ENCODE peak calls at places on chromosome 17, in seven cellular contexts. One of them, this sample, is unnamed.

GRCh38 chr17:81923302-81924260 is 4.0 kb downstream of the MAFG start:
- DNase-seq in dorsolateral prefrontal cortex: peak; percentile 56
- DNase-seq in psoas muscle: peak; percentile 89
- DNase-seq in IMR-90: peak; percentile 72
- DNase-seq in fibroblast of pulmonary artery: peak; percentile 85
- DNase-seq in left lung: peak; percentile 87
- DNase-seq in fibroblast of the aortic adventitia: peak; percentile 87
- DNase-seq in this sample: peak; percentile 71

GRCh38 chr17:44309472-44309871 is 1.1 kb downstream of the RUNDC3A start:
- DNase-seq in IMR-90: no peak
- DNase-seq in fibroblast of the aortic adventitia: no peak
- DNase-seq in fibroblast of pulmonary artery: no peak
- DNase-seq in dorsolateral prefrontal cortex: no peak
- DNase-seq in left lung: no peak
- DNase-seq in psoas muscle: no peak
- DNase-seq in this sample: no peak

GRCh38 chr17:46822388-46822921 is 4.0 kb upstream of the WNT3 start:
- DNase-seq in psoas muscle: peak; percentile 38
- DNase-seq in IMR-90: no peak
- DNase-seq in dorsolateral prefrontal cortex: no peak
- DNase-seq in left lung: no peak
- DNase-seq in fibroblast of pulmonary artery: no peak
- DNase-seq in fibroblast of the aortic adventitia: no peak
- DNase-seq in this sample: no peak

GRCh38 chr17:48155889-48156670 is 48.5 kb downstream of the SNX11 start:
- DNase-seq in left lung: no peak
- DNase-seq in dorsolateral prefrontal cortex: no peak
- DNase-seq in psoas muscle: no peak
- DNase-seq in fibroblast of pulmonary artery: no peak
- DNase-seq in IMR-90: no peak
- DNase-seq in fibroblast of the aortic adventitia: no peak
- DNase-seq in this sample: no peak

GRCh38 chr17:63658366-63658765 is 36.1 kb downstream of the MAP3K3 start:
- DNase-seq in fibroblast of the aortic adventitia: no peak
- DNase-seq in psoas muscle: no peak
- DNase-seq in dorsolateral prefrontal cortex: no peak
- DNase-seq in left lung: no peak
- DNase-seq in IMR-90: no peak
- DNase-seq in fibroblast of pulmonary artery: peak; percentile 17
- DNase-seq in this sample: no peak

GRCh38 chr17:70365098-70365583 is 195.8 kb downstream of the KCNJ2 start:
- DNase-seq in psoas muscle: no peak
- DNase-seq in fibroblast of the aortic adventitia: peak; percentile 11
- DNase-seq in IMR-90: peak; percentile 78
- DNase-seq in dorsolateral prefrontal cortex: no peak
- DNase-seq in fibroblast of pulmonary artery: peak; percentile 11
- DNase-seq in left lung: no peak
- DNase-seq in this sample: no peak

GRCh38 chr17:20127660-20128413 is 118.7 kb downstream of the SPECC1 start:
- DNase-seq in IMR-90: peak; percentile 94
- DNase-seq in dorsolateral prefrontal cortex: no peak
- DNase-seq in left lung: no peak
- DNase-seq in psoas muscle: no peak
- DNase-seq in fibroblast of the aortic adventitia: no peak
- DNase-seq in fibroblast of pulmonary artery: peak; percentile 11
- DNase-seq in this sample: no peak

GRCh38 chr17:16288860-16289571 is 64.3 kb downstream of the CENPV start:
- DNase-seq in fibroblast of pulmonary artery: no peak
- DNase-seq in left lung: no peak
- DNase-seq in IMR-90: peak; percentile 53
- DNase-seq in psoas muscle: no peak
- DNase-seq in fibroblast of the aortic adventitia: peak; percentile 52
- DNase-seq in dorsolateral prefrontal cortex: peak; percentile 22
- DNase-seq in this sample: no peak

GRCh38 chr17:37117743-37118142 is 169.0 kb downstream of the AATF start:
- DNase-seq in IMR-90: no peak
- DNase-seq in fibroblast of pulmonary artery: no peak
- DNase-seq in dorsolateral prefrontal cortex: no peak
- DNase-seq in psoas muscle: no peak
- DNase-seq in left lung: no peak
- DNase-seq in fibroblast of the aortic adventitia: no peak
- DNase-seq in this sample: no peak

GRCh38 chr17:6548578-6549330 is 7.6 kb downstream of the PITPNM3 start:
- DNase-seq in left lung: peak; percentile 56
- DNase-seq in IMR-90: no peak
- DNase-seq in fibroblast of pulmonary artery: no peak
- DNase-seq in fibroblast of the aortic adventitia: no peak
- DNase-seq in dorsolateral prefrontal cortex: peak; percentile 57
- DNase-seq in psoas muscle: peak; percentile 36
- DNase-seq in this sample: no peak

GRCh38 chr17:81735181-81736102 is 23.4 kb downstream of the SLC25A10 start:
- DNase-seq in fibroblast of the aortic adventitia: peak; percentile 52
- DNase-seq in psoas muscle: no peak
- DNase-seq in fibroblast of pulmonary artery: peak; percentile 32
- DNase-seq in IMR-90: peak; percentile 33
- DNase-seq in dorsolateral prefrontal cortex: no peak
- DNase-seq in left lung: peak; percentile 75
- DNase-seq in this sample: no peak

GRCh38 chr17:67998466-67998865 is 2.2 kb upstream of the C17orf58 start:
- DNase-seq in fibroblast of pulmonary artery: no peak
- DNase-seq in fibroblast of the aortic adventitia: no peak
- DNase-seq in IMR-90: no peak
- DNase-seq in left lung: no peak
- DNase-seq in dorsolateral prefrontal cortex: no peak
- DNase-seq in psoas muscle: no peak
- DNase-seq in this sample: no peak

GRCh38 chr17:50052241-50052788 is 3.6 kb upstream of the ITGA3 start:
- DNase-seq in IMR-90: no peak
- DNase-seq in psoas muscle: peak; percentile 19
- DNase-seq in fibroblast of pulmonary artery: no peak
- DNase-seq in dorsolateral prefrontal cortex: no peak
- DNase-seq in left lung: no peak
- DNase-seq in fibroblast of the aortic adventitia: no peak
- DNase-seq in this sample: no peak

GRCh38 chr17:74513987-74514631 is 17.2 kb downstream of the CD300LB start:
- DNase-seq in dorsolateral prefrontal cortex: no peak
- DNase-seq in fibroblast of the aortic adventitia: peak; percentile 34
- DNase-seq in IMR-90: peak; percentile 31
- DNase-seq in fibroblast of pulmonary artery: peak; percentile 60
- DNase-seq in left lung: no peak
- DNase-seq in psoas muscle: no peak
- DNase-seq in this sample: no peak

GRCh38 chr17:80070375-80071115 is 30.8 kb upstream of the GAA start:
- DNase-seq in left lung: no peak
- DNase-seq in fibroblast of the aortic adventitia: no peak
- DNase-seq in psoas muscle: peak; percentile 55
- DNase-seq in IMR-90: no peak
- DNase-seq in dorsolateral prefrontal cortex: no peak
- DNase-seq in fibroblast of pulmonary artery: no peak
- DNase-seq in this sample: no peak

GRCh38 chr17:74367206-74367605 is at the start of gene GPR142:
- DNase-seq in IMR-90: no peak
- DNase-seq in fibroblast of pulmonary artery: no peak
- DNase-seq in fibroblast of the aortic adventitia: no peak
- DNase-seq in left lung: no peak
- DNase-seq in dorsolateral prefrontal cortex: no peak
- DNase-seq in psoas muscle: no peak
- DNase-seq in this sample: no peak

GRCh38 chr17:53516643-53517042 is 306.1 kb upstream of the KIF2B start:
- DNase-seq in fibroblast of pulmonary artery: peak; percentile 23
- DNase-seq in IMR-90: no peak
- DNase-seq in left lung: no peak
- DNase-seq in dorsolateral prefrontal cortex: no peak
- DNase-seq in psoas muscle: no peak
- DNase-seq in fibroblast of the aortic adventitia: peak; percentile 6
- DNase-seq in this sample: no peak
- TF ChIP-seq CTCF in fibroblast of pulmonary artery: peak; percentile 28
- TF ChIP-seq CTCF in IMR-90: no peak
- TF ChIP-seq CTCF in left lung: no peak
- TF ChIP-seq CTCF in dorsolateral prefrontal cortex: no peak
- TF ChIP-seq CTCF in psoas muscle: no peak
- TF ChIP-seq CTCF in fibroblast of the aortic adventitia: peak; percentile 4
- TF ChIP-seq CTCF in this sample: peak; percentile 40

GRCh38 chr17:66549312-66549705 is 246.9 kb downstream of the PRKCA start:
- DNase-seq in dorsolateral prefrontal cortex: no peak
- DNase-seq in IMR-90: peak; percentile 63
- DNase-seq in left lung: no peak
- DNase-seq in psoas muscle: no peak
- DNase-seq in fibroblast of pulmonary artery: peak; percentile 40
- DNase-seq in fibroblast of the aortic adventitia: peak; percentile 92
- DNase-seq in this sample: no peak

GRCh38 chr17:66551839-66552238 is 249.4 kb downstream of the PRKCA start:
- DNase-seq in IMR-90: no peak
- DNase-seq in fibroblast of the aortic adventitia: no peak
- DNase-seq in dorsolateral prefrontal cortex: no peak
- DNase-seq in psoas muscle: no peak
- DNase-seq in fibroblast of pulmonary artery: no peak
- DNase-seq in left lung: no peak
- DNase-seq in this sample: no peak

GRCh38 chr17:66555605-66556004 is 253.2 kb downstream of the PRKCA start:
- DNase-seq in fibroblast of pulmonary artery: no peak
- DNase-seq in psoas muscle: no peak
- DNase-seq in left lung: no peak
- DNase-seq in dorsolateral prefrontal cortex: no peak
- DNase-seq in IMR-90: no peak
- DNase-seq in fibroblast of the aortic adventitia: no peak
- DNase-seq in this sample: no peak

GRCh38 chr17:66549731-66550207 is 247.4 kb downstream of the PRKCA start:
- DNase-seq in dorsolateral prefrontal cortex: no peak
- DNase-seq in fibroblast of pulmonary artery: peak; percentile 79
- DNase-seq in IMR-90: peak; percentile 90
- DNase-seq in fibroblast of the aortic adventitia: peak; percentile 92
- DNase-seq in psoas muscle: no peak
- DNase-seq in left lung: no peak
- DNase-seq in this sample: no peak

DNA sequence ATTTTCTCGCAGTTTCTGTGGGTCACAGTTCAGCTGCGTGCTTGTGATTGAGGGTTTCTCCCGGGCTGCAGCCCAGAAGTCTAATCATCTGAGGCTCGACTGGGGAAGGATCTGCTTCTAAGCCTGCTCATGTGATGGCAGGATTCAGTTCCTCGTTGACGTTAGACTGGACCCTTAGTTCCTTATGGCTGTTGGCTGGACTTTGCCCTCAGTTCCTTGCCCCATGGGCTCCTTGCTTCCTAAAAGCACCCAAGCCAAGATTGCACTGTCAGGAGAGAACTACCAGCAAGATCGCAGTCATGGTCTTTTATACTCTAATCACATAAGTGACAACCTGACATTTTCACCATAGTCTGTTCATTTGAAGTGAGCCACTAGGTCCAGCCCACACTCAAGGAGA is 250.0 kb downstream of the PRKCA start:
- DNase-seq in left lung: no peak
- DNase-seq in dorsolateral prefrontal cortex: no peak
- DNase-seq in IMR-90: no peak
- DNase-seq in psoas muscle: no peak
- DNase-seq in fibroblast of the aortic adventitia: no peak
- DNase-seq in fibroblast of pulmonary artery: no peak
- DNase-seq in this sample: no peak
- TF ChIP-seq CTCF in left lung: no peak
- TF ChIP-seq CTCF in dorsolateral prefrontal cortex: no peak
- TF ChIP-seq CTCF in IMR-90: no peak
- TF ChIP-seq CTCF in psoas muscle: no peak
- TF ChIP-seq CTCF in fibroblast of the aortic adventitia: no peak
- TF ChIP-seq CTCF in fibroblast of pulmonary artery: no peak
- TF ChIP-seq CTCF in this sample: no peak

DNA sequence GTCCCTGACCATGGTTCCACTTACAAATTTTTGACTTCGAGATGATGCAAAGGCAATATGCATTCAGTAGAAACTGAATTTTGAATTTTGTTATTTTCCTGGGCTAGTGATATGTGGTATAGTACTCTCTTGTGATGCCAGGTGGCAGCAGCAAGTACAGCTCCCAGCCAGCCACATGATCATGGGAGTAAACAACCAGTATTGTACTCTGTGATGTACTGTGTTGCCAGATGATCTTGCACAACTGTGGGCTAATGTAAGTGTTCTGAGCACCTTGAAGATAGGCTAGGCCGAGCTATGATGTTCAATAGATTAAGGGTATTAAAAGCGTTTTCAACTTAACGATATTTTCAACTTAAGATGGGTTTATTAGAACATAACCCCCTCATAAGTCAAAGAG is 250.8 kb downstream of the STX8 start:
- DNase-seq in IMR-90: peak; percentile 20
- DNase-seq in left lung: no peak
- DNase-seq in dorsolateral prefrontal cortex: no peak
- DNase-seq in fibroblast of pulmonary artery: peak; percentile 39
- DNase-seq in fibroblast of the aortic adventitia: peak; percentile 6
- DNase-seq in psoas muscle: no peak
- DNase-seq in this sample: no peak
- TF ChIP-seq CTCF in IMR-90: no peak
- TF ChIP-seq CTCF in left lung: no peak
- TF ChIP-seq CTCF in dorsolateral prefrontal cortex: no peak
- TF ChIP-seq CTCF in fibroblast of pulmonary artery: peak; percentile 7
- TF ChIP-seq CTCF in fibroblast of the aortic adventitia: no peak
- TF ChIP-seq CTCF in psoas muscle: no peak
- TF ChIP-seq CTCF in this sample: no peak

DNA sequence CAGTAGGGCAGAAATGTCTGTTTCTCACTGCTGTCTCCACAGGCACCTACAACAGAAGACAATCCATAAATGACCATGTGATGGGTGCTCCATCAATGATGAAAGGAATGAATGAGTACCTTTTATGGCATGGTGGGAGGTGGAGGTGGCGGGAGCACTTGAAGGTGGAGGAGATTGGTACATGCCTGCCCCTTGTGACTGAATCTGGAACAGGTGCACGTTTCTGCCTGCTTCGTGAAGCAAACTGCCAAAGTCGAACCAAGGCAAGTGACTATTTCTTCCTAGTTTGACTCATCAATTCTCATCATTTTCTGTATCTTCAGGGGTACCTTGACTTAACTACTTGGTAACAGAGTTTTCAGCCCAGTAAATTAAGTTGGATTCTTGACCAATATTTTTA is 25.4 kb downstream of the CDRT15 start:
- DNase-seq in psoas muscle: no peak
- DNase-seq in fibroblast of pulmonary artery: no peak
- DNase-seq in dorsolateral prefrontal cortex: no peak
- DNase-seq in fibroblast of the aortic adventitia: no peak
- DNase-seq in left lung: no peak
- DNase-seq in IMR-90: no peak
- DNase-seq in this sample: no peak
- TF ChIP-seq CTCF in psoas muscle: no peak
- TF ChIP-seq CTCF in fibroblast of pulmonary artery: no peak
- TF ChIP-seq CTCF in dorsolateral prefrontal cortex: no peak
- TF ChIP-seq CTCF in fibroblast of the aortic adventitia: no peak
- TF ChIP-seq CTCF in left lung: no peak
- TF ChIP-seq CTCF in IMR-90: no peak
- TF ChIP-seq CTCF in this sample: no peak